ENCODE peak calls at places on chromosomes 16 and 17, in four cellular contexts. W, L, V and Q are unnamed samples.

GRCh38 chr17:55198690-55199370 is 65.9 kb upstream of the HLF start:
- DNase-seq in W (no peak), L (no peak), V (peak; percentile 70), Q (no peak)

GRCh38 chr17:35087731-35088646 is 24.5 kb upstream of the RFFL start:
- DNase-seq in W (peak; percentile 18), L (no peak), V (peak; percentile 74), Q (no peak)

GRCh38 chr17:72122002-72122310 is 1.1 kb downstream of the SOX9 start:
- DNase-seq in W (no peak), L (no peak), V (no peak), Q (no peak)

GRCh38 chr16:56332464-56333079 is 92.8 kb downstream of the AMFR start:
- DNase-seq in W (no peak), L (peak; percentile 46), V (peak; percentile 85), Q (no peak)

GRCh38 chr17:78779848-78780247 is 2.2 kb downstream of the CYTH1 start:
- DNase-seq in W (peak; percentile 83), L (no peak), V (no peak), Q (no peak)

GRCh38 chr17:21287703-21288449 is 3.4 kb downstream of the MAP2K3 start:
- DNase-seq in W (peak; percentile 95), L (peak; percentile 83), V (peak; percentile 99), Q (peak; percentile 87)

GRCh38 chr17:4559139-4559791 is 1.1 kb downstream of the GGT6 start:
- DNase-seq in W (no peak), L (peak; percentile 24), V (no peak), Q (no peak)

GRCh38 chr16:10003486-10003885 is 178.7 kb downstream of the GRIN2A start:
- DNase-seq in W (no peak), L (no peak), V (no peak), Q (no peak)

GRCh38 chr17:49989518-49989880 is 5.5 kb downstream of the DLX3 start:
- DNase-seq in W (no peak), L (no peak), V (no peak), Q (no peak)

GRCh38 chr17:82414548-82415281 is 3.4 kb upstream of the HEXD start:
- DNase-seq in W (peak; percentile 64), L (peak; percentile 71), V (peak; percentile 88), Q (no peak)

GRCh38 chr17:28726396-28726911 is 421 bp upstream of the TLCD1 start:
- DNase-seq in W (no peak), L (no peak), V (peak; percentile 82), Q (no peak)

GRCh38 chr16:57530104-57530522 is 6.3 kb downstream of the CCDC102A start:
- DNase-seq in W (peak; percentile 53), L (peak; percentile 53), V (peak; percentile 81), Q (no peak)

GRCh38 chr16:77679901-77680300 is 42.4 kb upstream of the NUDT7 start:
- DNase-seq in W (peak; percentile 67), L (no peak), V (no peak), Q (no peak)

GRCh38 chr16:76639685-76640289 is 362.6 kb downstream of the CNTNAP4 start:
- DNase-seq in W (peak; percentile 12), L (no peak), V (no peak), Q (no peak)

GRCh38 chr17:16928406-16929280 is 43.3 kb downstream of the TNFRSF13B start:
- DNase-seq in W (no peak), L (no peak), V (no peak), Q (no peak)

GRCh38 chr17:2580641-2581040 is 12.8 kb upstream of the PAFAH1B1 start:
- DNase-seq in W (no peak), L (no peak), V (no peak), Q (no peak)

GRCh38 chr16:24848065-24848464 is 2.3 kb downstream of the SLC5A11 start:
- DNase-seq in W (no peak), L (no peak), V (peak; percentile 78), Q (no peak)

GRCh38 chr17:17055286-17056166 is 13.3 kb downstream of the MPRIP start:
- DNase-seq in W (no peak), L (peak; percentile 16), V (peak; percentile 41), Q (no peak)

GRCh38 chr17:72387487-72387886 is 266.7 kb downstream of the SOX9 start:
- DNase-seq in W (no peak), L (no peak), V (peak; percentile 86), Q (no peak)

GRCh38 chr16:85376292-85377095 is 236.6 kb upstream of the GSE1 start:
- DNase-seq in W (no peak), L (no peak), V (no peak), Q (no peak)

GRCh38 chr16:48330133-48330846 is 54.9 kb downstream of the SIAH1 start:
- DNase-seq in W (no peak), L (no peak), V (peak; percentile 39), Q (no peak)

GRCh38 chr17:73929860-73930430 is 273.5 kb upstream of the RPL38 start:
- DNase-seq in W (no peak), L (no peak), V (no peak), Q (no peak)

GRCh38 chr17:9026741-9027140 is 5.4 kb downstream of the NTN1 start:
- DNase-seq in W (no peak), L (no peak), V (no peak), Q (no peak)

GRCh38 chr17:27603446-27603820 is 27.6 kb upstream of the LGALS9 start:
- DNase-seq in W (no peak), L (no peak), V (no peak), Q (no peak)

GRCh38 chr17:55607736-55608341 is 96.6 kb upstream of the SMIM36 start:
- DNase-seq in W (no peak), L (peak; percentile 91), V (peak; percentile 57), Q (no peak)

DNA sequence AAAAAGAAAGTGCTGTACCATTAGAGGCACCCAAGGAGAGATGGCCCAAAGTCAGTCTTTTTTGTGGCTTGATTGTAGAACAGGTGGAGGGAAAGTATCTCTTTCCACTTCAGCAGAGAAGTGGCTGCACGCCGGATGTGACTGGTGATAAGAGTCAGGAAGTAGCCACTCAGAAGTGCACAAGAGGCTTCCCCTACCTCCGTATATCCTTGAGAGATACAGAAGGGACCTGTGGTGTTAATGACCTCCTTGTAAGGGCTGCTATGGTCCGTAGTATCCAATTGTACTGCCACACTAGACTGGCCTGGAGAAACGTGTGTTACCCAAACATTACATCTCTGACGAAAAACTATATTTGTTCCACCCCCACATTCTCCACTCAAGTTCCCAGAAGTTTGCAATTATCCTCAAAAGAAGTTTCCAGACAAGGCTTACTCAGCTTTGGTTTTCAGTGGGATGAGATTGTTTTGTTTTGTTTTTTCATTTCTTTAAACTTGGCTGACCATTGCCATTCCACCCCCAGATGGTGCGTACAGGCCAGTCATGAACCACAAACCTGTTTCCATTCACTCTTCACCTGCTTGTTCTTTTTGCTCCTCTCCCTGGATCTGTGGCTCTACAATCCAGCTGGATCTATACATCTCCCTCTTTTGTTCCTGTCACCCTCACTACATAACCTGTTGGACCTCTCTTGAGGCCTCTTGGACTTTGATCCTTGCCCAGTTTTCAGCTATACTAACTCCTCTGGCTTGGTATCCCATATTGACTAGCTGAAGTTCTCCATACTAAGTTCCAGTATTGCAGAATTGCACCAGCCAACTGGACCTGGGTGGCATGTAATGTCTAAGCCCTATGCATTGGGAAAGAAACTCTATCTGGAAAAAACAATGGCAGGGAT is 20.7 kb upstream of the MED13 start:
- DNase-seq in W (no peak), L (no peak), V (peak; percentile 73), Q (no peak)
- TF ChIP-seq CTCF in W (no peak), L (no peak), V (no peak), Q (no peak)

GRCh38 chr16:6732166-6732565 is 600.5 kb upstream of the RBFOX1 start:
- DNase-seq in W (no peak), L (no peak), V (no peak), Q (no peak)
- TF ChIP-seq CTCF in W (no peak), L (no peak), V (no peak), Q (no peak)

DNA sequence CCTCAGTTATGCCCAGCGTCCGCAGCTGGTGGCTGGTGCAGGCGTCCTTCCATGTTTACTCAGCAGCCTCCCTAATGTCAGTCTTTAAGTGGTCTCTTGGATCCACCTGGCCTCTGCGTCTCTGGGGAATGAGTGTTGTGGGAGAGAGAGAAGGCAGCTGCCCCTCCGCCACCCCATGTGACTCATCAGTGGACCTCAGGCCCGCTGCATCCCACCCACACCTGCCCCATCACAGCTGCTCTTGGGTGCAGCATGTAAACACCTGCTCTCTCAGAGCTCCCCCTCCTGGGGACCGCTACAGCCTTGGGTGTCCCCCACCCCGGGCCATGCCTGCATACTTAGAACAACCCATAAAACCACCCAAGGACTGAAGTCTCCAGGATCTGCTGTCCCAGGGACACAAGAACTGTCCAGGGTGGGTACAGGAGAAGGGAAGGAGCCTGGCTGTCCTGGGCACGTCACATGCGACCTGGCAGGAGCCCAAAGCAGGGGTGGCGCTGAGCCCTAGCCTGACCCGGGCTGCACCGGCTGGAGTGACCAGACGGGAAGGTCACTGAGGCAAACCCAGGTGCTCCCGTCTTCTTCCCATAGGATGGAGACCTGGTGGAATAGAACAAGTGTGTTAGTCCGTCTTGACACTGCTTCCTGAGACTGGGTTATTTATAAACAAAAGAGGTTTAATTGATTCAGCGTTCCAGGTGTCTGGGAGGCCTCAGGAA is 4.2 kb downstream of the C16orf90 start:
- DNase-seq in W (peak; percentile 37), L (no peak), V (no peak), Q (no peak)
- TF ChIP-seq CTCF in W (peak; percentile 58), L (no peak), V (no peak), Q (no peak)

GRCh38 chr16:74700206-74701040 is at the start of gene MLKL:
- DNase-seq in W (peak; percentile 53), L (peak; percentile 36), V (peak; percentile 71), Q (no peak)
- TF ChIP-seq CTCF in W (peak; percentile 32), L (no peak), V (no peak), Q (peak; percentile 21)

GRCh38 chr16:82459580-82460256 is 167.1 kb upstream of the CDH13 start:
- DNase-seq in W (no peak), L (no peak), V (no peak), Q (no peak)
- TF ChIP-seq CTCF in W (no peak), L (no peak), V (no peak), Q (no peak)

GRCh38 chr17:46193626-46194392 is 580 bp upstream of the KANSL1 start:
- DNase-seq in W (peak; percentile 94), L (peak; percentile 95), V (peak; percentile 98), Q (peak; percentile 63)
- TF ChIP-seq CTCF in W (peak; percentile 37), L (peak; percentile 54), V (no peak), Q (no peak)